ENCODE peak calls at places on chromosome 3, in four cellular contexts. One of them, this sample, is unnamed.

GRCh38 chr3:168417016-168417415 is 321.3 kb upstream of the GOLIM4 start:
- DNase-seq in BE2C: no peak
- DNase-seq in lower lobe of right lung: no peak
- DNase-seq in AG09319: no peak
- DNase-seq in this sample: no peak

GRCh38 chr3:136021798-136022197 is 56.3 kb downstream of the PPP2R3A start:
- DNase-seq in AG09319: no peak
- DNase-seq in BE2C: no peak
- DNase-seq in lower lobe of right lung: no peak
- DNase-seq in this sample: no peak

GRCh38 chr3:188337232-188337631 is 183.3 kb downstream of the LPP start:
- DNase-seq in AG09319: no peak
- DNase-seq in lower lobe of right lung: no peak
- DNase-seq in BE2C: no peak
- DNase-seq in this sample: no peak

GRCh38 chr3:183534249-183534648 is 21.3 kb downstream of the KLHL6 start:
- DNase-seq in AG09319: no peak
- DNase-seq in lower lobe of right lung: no peak
- DNase-seq in BE2C: no peak
- DNase-seq in this sample: no peak

GRCh38 chr3:54818942-54819341 is 108.9 kb downstream of the LRTM1 start:
- DNase-seq in BE2C: no peak
- DNase-seq in lower lobe of right lung: no peak
- DNase-seq in AG09319: no peak
- DNase-seq in this sample: no peak

GRCh38 chr3:180420804-180421203 is 181.2 kb upstream of the TTC14 start:
- DNase-seq in lower lobe of right lung: no peak
- DNase-seq in BE2C: no peak
- DNase-seq in AG09319: no peak
- DNase-seq in this sample: no peak

GRCh38 chr3:21766002-21766401 is 15.0 kb upstream of the ZNF385D start:
- DNase-seq in BE2C: no peak
- DNase-seq in lower lobe of right lung: no peak
- DNase-seq in AG09319: no peak
- DNase-seq in this sample: no peak

GRCh38 chr3:150975992-150976368 is 3.5 kb upstream of the CLRN1 start:
- DNase-seq in AG09319: no peak
- DNase-seq in BE2C: no peak
- DNase-seq in lower lobe of right lung: no peak
- DNase-seq in this sample: no peak

GRCh38 chr3:115359507-115359906 is 212.4 kb upstream of the ZBTB20 start:
- DNase-seq in BE2C: no peak
- DNase-seq in AG09319: no peak
- DNase-seq in lower lobe of right lung: no peak
- DNase-seq in this sample: no peak

DNA sequence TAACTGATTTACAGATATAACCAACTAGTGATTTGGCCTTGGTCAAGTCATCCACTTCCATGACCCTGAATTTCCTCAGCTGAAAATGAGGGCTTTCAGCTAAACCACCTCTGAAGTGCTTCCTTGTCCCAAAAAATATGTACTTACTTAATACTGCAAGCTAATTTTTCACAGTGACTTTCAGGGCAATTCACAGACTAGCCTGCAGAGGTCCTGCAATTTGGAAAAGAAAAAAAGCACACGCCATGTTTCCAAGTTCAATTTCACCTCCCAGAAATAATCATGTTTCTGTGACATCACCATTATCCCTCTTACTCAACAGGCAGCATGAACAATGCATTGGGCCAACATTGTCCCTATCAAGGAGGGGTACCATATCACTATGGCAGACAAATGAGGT is 218.2 kb downstream of the SHOX2 start:
- DNase-seq in AG09319: no peak
- DNase-seq in BE2C: no peak
- DNase-seq in lower lobe of right lung: no peak
- DNase-seq in this sample: no peak
- TF ChIP-seq CTCF in AG09319: no peak
- TF ChIP-seq CTCF in BE2C: peak
- TF ChIP-seq CTCF in lower lobe of right lung: no peak
- TF ChIP-seq CTCF in this sample: no peak

DNA sequence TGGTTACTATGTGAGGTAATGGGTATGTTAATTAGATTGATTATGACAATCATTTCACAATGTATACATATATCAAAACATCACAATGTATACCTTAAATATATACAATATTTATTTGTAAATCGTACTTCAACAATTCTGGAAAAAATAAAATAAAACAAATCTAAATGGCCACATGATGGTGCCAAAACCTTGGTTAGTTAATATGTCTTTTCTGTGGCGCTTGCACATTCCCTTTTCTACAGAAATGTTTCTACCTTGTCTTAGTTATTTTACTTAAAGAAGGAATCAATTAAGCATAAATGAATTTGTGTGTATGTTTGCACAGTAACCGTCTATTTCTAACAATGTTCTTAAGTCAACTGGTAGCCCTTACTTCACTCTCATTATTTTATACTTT is 53.4 kb downstream of the OXSM start:
- DNase-seq in BE2C: no peak
- DNase-seq in AG09319: no peak
- DNase-seq in lower lobe of right lung: no peak
- DNase-seq in this sample: no peak
- TF ChIP-seq CTCF in BE2C: no peak
- TF ChIP-seq CTCF in AG09319: no peak
- TF ChIP-seq CTCF in lower lobe of right lung: no peak
- TF ChIP-seq CTCF in this sample: no peak

GRCh38 chr3:193704431-193704830 is 111.4 kb downstream of the OPA1 start:
- DNase-seq in BE2C: no peak
- DNase-seq in lower lobe of right lung: no peak
- DNase-seq in AG09319: no peak
- DNase-seq in this sample: no peak
- TF ChIP-seq CTCF in BE2C: peak
- TF ChIP-seq CTCF in lower lobe of right lung: no peak
- TF ChIP-seq CTCF in AG09319: no peak
- TF ChIP-seq CTCF in this sample: no peak

GRCh38 chr3:66800941-66801545 is 197.1 kb upstream of the KBTBD8 start:
- DNase-seq in AG09319: no peak
- DNase-seq in lower lobe of right lung: no peak
- DNase-seq in BE2C: no peak
- DNase-seq in this sample: no peak

GRCh38 chr3:66803706-66804496 is 194.2 kb upstream of the KBTBD8 start:
- DNase-seq in AG09319: no peak
- DNase-seq in BE2C: no peak
- DNase-seq in lower lobe of right lung: no peak
- DNase-seq in this sample: no peak

GRCh38 chr3:66797916-66798560 is 200.1 kb upstream of the KBTBD8 start:
- DNase-seq in AG09319: peak
- DNase-seq in lower lobe of right lung: no peak
- DNase-seq in BE2C: no peak
- DNase-seq in this sample: peak

GRCh38 chr3:66808891-66809578 is 189.1 kb upstream of the KBTBD8 start:
- DNase-seq in AG09319: no peak
- DNase-seq in BE2C: no peak
- DNase-seq in lower lobe of right lung: no peak
- DNase-seq in this sample: no peak

GRCh38 chr3:66803206-66803605 is 194.9 kb upstream of the KBTBD8 start:
- DNase-seq in BE2C: no peak
- DNase-seq in AG09319: no peak
- DNase-seq in lower lobe of right lung: no peak
- DNase-seq in this sample: no peak
- TF ChIP-seq CTCF in BE2C: peak
- TF ChIP-seq CTCF in AG09319: no peak
- TF ChIP-seq CTCF in lower lobe of right lung: no peak
- TF ChIP-seq CTCF in this sample: no peak

DNA sequence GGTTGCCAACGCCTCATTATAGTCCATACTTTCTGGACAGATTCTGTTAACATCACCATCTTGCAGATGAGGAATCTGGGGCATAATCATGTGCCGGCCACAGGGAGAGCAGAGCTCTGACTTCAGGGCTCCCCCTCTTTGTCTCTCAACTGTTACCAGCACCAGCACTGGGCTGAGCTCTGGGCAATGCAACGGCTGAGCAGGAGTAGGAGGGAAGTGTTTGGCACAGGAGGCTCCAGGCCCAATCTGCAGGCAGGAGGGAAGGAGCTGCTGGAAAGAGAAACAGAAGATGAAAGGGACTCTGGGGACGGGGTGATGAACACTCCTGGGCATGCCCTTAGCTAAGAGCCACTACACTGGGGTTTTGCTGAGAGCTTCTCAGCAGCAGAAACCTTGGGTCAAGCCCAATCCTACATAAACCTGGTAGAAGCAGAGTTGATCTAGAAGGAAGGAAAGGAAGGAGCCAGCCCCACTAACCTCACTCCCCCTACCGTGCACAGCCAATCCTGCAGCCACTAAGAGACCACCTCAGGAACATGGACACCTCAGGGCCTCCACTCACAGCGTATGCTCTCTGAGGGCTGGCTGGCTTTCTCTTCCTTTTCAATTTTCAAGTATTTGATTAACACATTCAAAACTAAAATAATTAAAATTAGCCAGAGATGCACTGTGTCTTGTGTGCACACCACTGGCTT is 73.1 kb upstream of the SPATA12 start:
- DNase-seq in lower lobe of right lung: no peak
- DNase-seq in BE2C: no peak
- DNase-seq in AG09319: no peak
- DNase-seq in this sample: no peak
- TF ChIP-seq CTCF in lower lobe of right lung: peak
- TF ChIP-seq CTCF in BE2C: peak
- TF ChIP-seq CTCF in AG09319: no peak
- TF ChIP-seq CTCF in this sample: peak

DNA sequence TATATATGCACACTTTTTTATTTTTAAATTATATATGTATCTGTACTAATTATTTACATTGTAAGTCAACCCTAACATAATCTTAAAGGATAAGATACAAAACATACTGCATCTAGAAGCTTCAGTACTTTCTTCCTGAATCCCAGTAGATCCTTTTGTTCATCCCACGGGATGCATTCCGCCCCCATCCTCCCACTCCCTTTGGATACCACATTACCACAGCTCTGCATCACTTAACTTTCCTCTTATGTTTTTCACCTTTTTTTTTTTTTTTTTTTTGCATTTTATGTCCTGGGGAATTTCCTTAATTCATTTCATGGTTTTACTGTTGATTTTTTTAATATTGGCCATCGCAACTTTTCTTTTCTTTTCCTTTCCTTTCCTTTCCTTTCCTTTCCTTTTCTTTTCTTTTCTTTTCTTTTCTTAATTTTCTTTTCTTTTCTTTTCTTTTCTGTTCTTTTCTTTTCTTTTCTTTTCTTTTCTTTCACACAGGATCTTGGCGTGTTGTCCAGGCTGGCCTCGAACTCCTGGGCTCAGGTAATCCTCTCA is 3.0 kb downstream of the OPA1 start:
- DNase-seq in AG09319: no peak
- DNase-seq in BE2C: no peak
- DNase-seq in lower lobe of right lung: no peak
- DNase-seq in this sample: no peak
- TF ChIP-seq CTCF in AG09319: no peak
- TF ChIP-seq CTCF in BE2C: no peak
- TF ChIP-seq CTCF in lower lobe of right lung: no peak
- TF ChIP-seq CTCF in this sample: no peak

GRCh38 chr3:160448845-160449659 is 534 bp downstream of the TRIM59 start:
- DNase-seq in BE2C: no peak
- DNase-seq in AG09319: peak
- DNase-seq in lower lobe of right lung: no peak
- DNase-seq in this sample: no peak

GRCh38 chr3:160449660-160450598 is at the start of gene TRIM59:
- DNase-seq in BE2C: peak
- DNase-seq in lower lobe of right lung: peak
- DNase-seq in AG09319: peak
- DNase-seq in this sample: peak

GRCh38 chr3:160451602-160452001 is 2.0 kb upstream of the TRIM59 start:
- DNase-seq in BE2C: no peak
- DNase-seq in lower lobe of right lung: no peak
- DNase-seq in AG09319: no peak
- DNase-seq in this sample: no peak

GRCh38 chr3:160447544-160447943 is 2.0 kb downstream of the TRIM59 start:
- DNase-seq in AG09319: no peak
- DNase-seq in lower lobe of right lung: no peak
- DNase-seq in BE2C: no peak
- DNase-seq in this sample: no peak

DNA sequence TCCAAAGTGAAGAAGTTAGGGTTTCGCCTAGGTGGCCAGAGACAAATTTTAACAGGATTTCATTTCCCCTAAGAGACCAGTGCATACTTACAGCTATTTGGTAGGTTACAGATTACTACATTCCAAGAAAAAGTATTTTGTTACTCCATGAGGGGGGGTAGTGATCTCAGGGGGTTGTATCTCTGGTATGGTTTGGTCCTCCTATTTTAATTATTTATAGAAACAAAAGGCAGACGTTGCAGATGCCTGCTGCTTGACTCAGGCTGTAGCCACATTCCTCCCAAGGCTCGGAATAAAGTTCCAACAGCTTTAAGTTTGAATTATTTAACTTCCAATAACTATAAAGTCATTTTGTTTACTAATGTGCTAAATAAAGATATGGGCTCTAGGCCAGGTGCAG is 1.3 kb upstream of the TRIM59 start:
- DNase-seq in AG09319: peak
- DNase-seq in BE2C: no peak
- DNase-seq in lower lobe of right lung: no peak
- DNase-seq in this sample: peak
- TF ChIP-seq CTCF in AG09319: no peak
- TF ChIP-seq CTCF in BE2C: no peak
- TF ChIP-seq CTCF in lower lobe of right lung: no peak
- TF ChIP-seq CTCF in this sample: peak

GRCh38 chr3:51538115-51538458 is 432 bp upstream of the RAD54L2 start:
- DNase-seq in AG09319: no peak
- DNase-seq in BE2C: no peak
- DNase-seq in lower lobe of right lung: no peak
- DNase-seq in this sample: no peak

GRCh38 chr3:51539291-51539891 is 872 bp downstream of the RAD54L2 start:
- DNase-seq in lower lobe of right lung: no peak
- DNase-seq in AG09319: peak
- DNase-seq in BE2C: no peak
- DNase-seq in this sample: no peak

GRCh38 chr3:51535146-51536019 is 3.1 kb upstream of the RAD54L2 start:
- DNase-seq in BE2C: no peak
- DNase-seq in lower lobe of right lung: no peak
- DNase-seq in AG09319: no peak
- DNase-seq in this sample: no peak

GRCh38 chr3:51544011-51544775 is 5.7 kb downstream of the RAD54L2 start:
- DNase-seq in BE2C: no peak
- DNase-seq in AG09319: no peak
- DNase-seq in lower lobe of right lung: no peak
- DNase-seq in this sample: no peak

GRCh38 chr3:51538459-51539290 is at the start of gene RAD54L2:
- DNase-seq in BE2C: peak
- DNase-seq in AG09319: peak
- DNase-seq in lower lobe of right lung: peak
- DNase-seq in this sample: no peak
- TF ChIP-seq CTCF in BE2C: no peak
- TF ChIP-seq CTCF in AG09319: no peak
- TF ChIP-seq CTCF in lower lobe of right lung: peak
- TF ChIP-seq CTCF in this sample: peak

This sample was measured in AG04449.